ENCODE peak calls at places on chromosomes 11 and 22, in eight cellular contexts. One of them, this sample, is unnamed.

GRCh38 chr11:79021601-79022000 is 419.2 kb downstream of the TENM4 start:
- DNase-seq in fibroblast of the conjunctiva: no peak
- DNase-seq in kidney: no peak
- DNase-seq in activated CD4-positive, alpha-beta T cell treated with anti-CD3 and anti-CD28 coated beads for 48 hours: no peak
- DNase-seq in stimulated activated CD4-positive, alpha-beta T cell treated with anti-CD3 and anti-CD28 coated beads, Interleukin-15, amount 100 ng/mL, for 24 hours: no peak
- DNase-seq in activated naive CD4-positive, alpha-beta T cell treated with anti-CD3 and anti-CD28 coated beads for 36 hours: no peak
- DNase-seq in HS-5: no peak
- DNase-seq in Right ventricle myocardium superior: no peak
- DNase-seq in this sample: no peak

GRCh38 chr11:19933132-19933735 is 220.6 kb downstream of the NAV2 start:
- DNase-seq in fibroblast of the conjunctiva: no peak
- DNase-seq in kidney: peak
- DNase-seq in activated CD4-positive, alpha-beta T cell treated with anti-CD3 and anti-CD28 coated beads for 48 hours: no peak
- DNase-seq in stimulated activated CD4-positive, alpha-beta T cell treated with anti-CD3 and anti-CD28 coated beads, Interleukin-15, amount 100 ng/mL, for 24 hours: no peak
- DNase-seq in activated naive CD4-positive, alpha-beta T cell treated with anti-CD3 and anti-CD28 coated beads for 36 hours: no peak
- DNase-seq in HS-5: no peak
- DNase-seq in Right ventricle myocardium superior: no peak
- DNase-seq in this sample: no peak

GRCh38 chr22:23708270-23708669 is 17.5 kb downstream of the RGL4 start:
- DNase-seq in fibroblast of the conjunctiva: no peak
- DNase-seq in kidney: no peak
- DNase-seq in activated CD4-positive, alpha-beta T cell treated with anti-CD3 and anti-CD28 coated beads for 48 hours: no peak
- DNase-seq in stimulated activated CD4-positive, alpha-beta T cell treated with anti-CD3 and anti-CD28 coated beads, Interleukin-15, amount 100 ng/mL, for 24 hours: no peak
- DNase-seq in activated naive CD4-positive, alpha-beta T cell treated with anti-CD3 and anti-CD28 coated beads for 36 hours: no peak
- DNase-seq in HS-5: no peak
- DNase-seq in Right ventricle myocardium superior: no peak
- DNase-seq in this sample: no peak

GRCh38 chr22:39631857-39632256 is 61.3 kb downstream of the CACNA1I start:
- DNase-seq in fibroblast of the conjunctiva: no peak
- DNase-seq in kidney: no peak
- DNase-seq in activated CD4-positive, alpha-beta T cell treated with anti-CD3 and anti-CD28 coated beads for 48 hours: no peak
- DNase-seq in stimulated activated CD4-positive, alpha-beta T cell treated with anti-CD3 and anti-CD28 coated beads, Interleukin-15, amount 100 ng/mL, for 24 hours: no peak
- DNase-seq in activated naive CD4-positive, alpha-beta T cell treated with anti-CD3 and anti-CD28 coated beads for 36 hours: no peak
- DNase-seq in HS-5: no peak
- DNase-seq in Right ventricle myocardium superior: no peak
- DNase-seq in this sample: no peak

GRCh38 chr11:2532704-2533641 is 88.2 kb downstream of the KCNQ1 start:
- DNase-seq in fibroblast of the conjunctiva: peak
- DNase-seq in kidney: peak
- DNase-seq in activated CD4-positive, alpha-beta T cell treated with anti-CD3 and anti-CD28 coated beads for 48 hours: peak
- DNase-seq in stimulated activated CD4-positive, alpha-beta T cell treated with anti-CD3 and anti-CD28 coated beads, Interleukin-15, amount 100 ng/mL, for 24 hours: peak
- DNase-seq in activated naive CD4-positive, alpha-beta T cell treated with anti-CD3 and anti-CD28 coated beads for 36 hours: peak
- DNase-seq in HS-5: peak
- DNase-seq in Right ventricle myocardium superior: peak
- DNase-seq in this sample: peak

GRCh38 chr11:73956876-73957653 is 6.2 kb downstream of the DNAJB13 start:
- DNase-seq in fibroblast of the conjunctiva: no peak
- DNase-seq in kidney: peak
- DNase-seq in activated CD4-positive, alpha-beta T cell treated with anti-CD3 and anti-CD28 coated beads for 48 hours: no peak
- DNase-seq in stimulated activated CD4-positive, alpha-beta T cell treated with anti-CD3 and anti-CD28 coated beads, Interleukin-15, amount 100 ng/mL, for 24 hours: no peak
- DNase-seq in activated naive CD4-positive, alpha-beta T cell treated with anti-CD3 and anti-CD28 coated beads for 36 hours: no peak
- DNase-seq in HS-5: no peak
- DNase-seq in Right ventricle myocardium superior: peak
- DNase-seq in this sample: no peak

GRCh38 chr11:69705246-69705856 is 1.5 kb upstream of the FGF19 start:
- DNase-seq in fibroblast of the conjunctiva: no peak
- DNase-seq in kidney: no peak
- DNase-seq in activated CD4-positive, alpha-beta T cell treated with anti-CD3 and anti-CD28 coated beads for 48 hours: no peak
- DNase-seq in stimulated activated CD4-positive, alpha-beta T cell treated with anti-CD3 and anti-CD28 coated beads, Interleukin-15, amount 100 ng/mL, for 24 hours: no peak
- DNase-seq in activated naive CD4-positive, alpha-beta T cell treated with anti-CD3 and anti-CD28 coated beads for 36 hours: no peak
- DNase-seq in HS-5: no peak
- DNase-seq in Right ventricle myocardium superior: no peak
- DNase-seq in this sample: no peak

GRCh38 chr11:69889400-69890372 is 70.5 kb upstream of the FGF3 start:
- DNase-seq in fibroblast of the conjunctiva: no peak
- DNase-seq in kidney: peak
- DNase-seq in activated CD4-positive, alpha-beta T cell treated with anti-CD3 and anti-CD28 coated beads for 48 hours: no peak
- DNase-seq in stimulated activated CD4-positive, alpha-beta T cell treated with anti-CD3 and anti-CD28 coated beads, Interleukin-15, amount 100 ng/mL, for 24 hours: no peak
- DNase-seq in activated naive CD4-positive, alpha-beta T cell treated with anti-CD3 and anti-CD28 coated beads for 36 hours: no peak
- DNase-seq in HS-5: no peak
- DNase-seq in Right ventricle myocardium superior: peak
- DNase-seq in this sample: no peak

GRCh38 chr22:17120711-17121234 is 387 bp downstream of the TMEM121B start:
- DNase-seq in fibroblast of the conjunctiva: no peak
- DNase-seq in kidney: no peak
- DNase-seq in activated CD4-positive, alpha-beta T cell treated with anti-CD3 and anti-CD28 coated beads for 48 hours: peak
- DNase-seq in stimulated activated CD4-positive, alpha-beta T cell treated with anti-CD3 and anti-CD28 coated beads, Interleukin-15, amount 100 ng/mL, for 24 hours: peak
- DNase-seq in activated naive CD4-positive, alpha-beta T cell treated with anti-CD3 and anti-CD28 coated beads for 36 hours: no peak
- DNase-seq in HS-5: no peak
- DNase-seq in Right ventricle myocardium superior: no peak
- DNase-seq in this sample: no peak

GRCh38 chr11:60915250-60915914 is 1.4 kb downstream of the TMEM109 start:
- DNase-seq in fibroblast of the conjunctiva: peak
- DNase-seq in kidney: peak
- DNase-seq in activated CD4-positive, alpha-beta T cell treated with anti-CD3 and anti-CD28 coated beads for 48 hours: peak
- DNase-seq in stimulated activated CD4-positive, alpha-beta T cell treated with anti-CD3 and anti-CD28 coated beads, Interleukin-15, amount 100 ng/mL, for 24 hours: peak
- DNase-seq in activated naive CD4-positive, alpha-beta T cell treated with anti-CD3 and anti-CD28 coated beads for 36 hours: peak
- DNase-seq in HS-5: no peak
- DNase-seq in Right ventricle myocardium superior: peak
- DNase-seq in this sample: no peak

GRCh38 chr11:47711225-47711624 is 3.9 kb downstream of the AGBL2 start:
- DNase-seq in fibroblast of the conjunctiva: no peak
- DNase-seq in kidney: no peak
- DNase-seq in activated CD4-positive, alpha-beta T cell treated with anti-CD3 and anti-CD28 coated beads for 48 hours: no peak
- DNase-seq in stimulated activated CD4-positive, alpha-beta T cell treated with anti-CD3 and anti-CD28 coated beads, Interleukin-15, amount 100 ng/mL, for 24 hours: no peak
- DNase-seq in activated naive CD4-positive, alpha-beta T cell treated with anti-CD3 and anti-CD28 coated beads for 36 hours: no peak
- DNase-seq in HS-5: no peak
- DNase-seq in Right ventricle myocardium superior: no peak
- DNase-seq in this sample: no peak

GRCh38 chr11:118609380-118610219 is 2.2 kb downstream of the PHLDB1 start:
- DNase-seq in fibroblast of the conjunctiva: no peak
- DNase-seq in kidney: peak
- DNase-seq in activated CD4-positive, alpha-beta T cell treated with anti-CD3 and anti-CD28 coated beads for 48 hours: peak
- DNase-seq in stimulated activated CD4-positive, alpha-beta T cell treated with anti-CD3 and anti-CD28 coated beads, Interleukin-15, amount 100 ng/mL, for 24 hours: peak
- DNase-seq in activated naive CD4-positive, alpha-beta T cell treated with anti-CD3 and anti-CD28 coated beads for 36 hours: peak
- DNase-seq in HS-5: no peak
- DNase-seq in Right ventricle myocardium superior: no peak
- DNase-seq in this sample: no peak

GRCh38 chr11:116219171-116219635 is 553.6 kb downstream of the BUD13 start:
- DNase-seq in fibroblast of the conjunctiva: no peak
- DNase-seq in kidney: no peak
- DNase-seq in activated CD4-positive, alpha-beta T cell treated with anti-CD3 and anti-CD28 coated beads for 48 hours: no peak
- DNase-seq in stimulated activated CD4-positive, alpha-beta T cell treated with anti-CD3 and anti-CD28 coated beads, Interleukin-15, amount 100 ng/mL, for 24 hours: no peak
- DNase-seq in activated naive CD4-positive, alpha-beta T cell treated with anti-CD3 and anti-CD28 coated beads for 36 hours: no peak
- DNase-seq in HS-5: no peak
- DNase-seq in Right ventricle myocardium superior: no peak
- DNase-seq in this sample: peak

GRCh38 chr11:116348226-116348625 is 424.6 kb downstream of the BUD13 start:
- DNase-seq in fibroblast of the conjunctiva: no peak
- DNase-seq in kidney: no peak
- DNase-seq in activated CD4-positive, alpha-beta T cell treated with anti-CD3 and anti-CD28 coated beads for 48 hours: no peak
- DNase-seq in stimulated activated CD4-positive, alpha-beta T cell treated with anti-CD3 and anti-CD28 coated beads, Interleukin-15, amount 100 ng/mL, for 24 hours: no peak
- DNase-seq in activated naive CD4-positive, alpha-beta T cell treated with anti-CD3 and anti-CD28 coated beads for 36 hours: no peak
- DNase-seq in HS-5: no peak
- DNase-seq in Right ventricle myocardium superior: no peak
- DNase-seq in this sample: no peak

GRCh38 chr22:32917577-32918375 is 116.3 kb downstream of the TIMP3 start:
- DNase-seq in fibroblast of the conjunctiva: no peak
- DNase-seq in kidney: no peak
- DNase-seq in activated CD4-positive, alpha-beta T cell treated with anti-CD3 and anti-CD28 coated beads for 48 hours: no peak
- DNase-seq in stimulated activated CD4-positive, alpha-beta T cell treated with anti-CD3 and anti-CD28 coated beads, Interleukin-15, amount 100 ng/mL, for 24 hours: no peak
- DNase-seq in activated naive CD4-positive, alpha-beta T cell treated with anti-CD3 and anti-CD28 coated beads for 36 hours: no peak
- DNase-seq in HS-5: no peak
- DNase-seq in Right ventricle myocardium superior: no peak
- DNase-seq in this sample: no peak

GRCh38 chr22:23305922-23306374 is 125.6 kb downstream of the BCR start:
- DNase-seq in fibroblast of the conjunctiva: no peak
- DNase-seq in kidney: peak
- DNase-seq in activated CD4-positive, alpha-beta T cell treated with anti-CD3 and anti-CD28 coated beads for 48 hours: no peak
- DNase-seq in stimulated activated CD4-positive, alpha-beta T cell treated with anti-CD3 and anti-CD28 coated beads, Interleukin-15, amount 100 ng/mL, for 24 hours: no peak
- DNase-seq in activated naive CD4-positive, alpha-beta T cell treated with anti-CD3 and anti-CD28 coated beads for 36 hours: no peak
- DNase-seq in HS-5: no peak
- DNase-seq in Right ventricle myocardium superior: peak
- DNase-seq in this sample: peak

GRCh38 chr11:56932572-56933235 is 56.0 kb upstream of the OR5AK2 start:
- DNase-seq in fibroblast of the conjunctiva: peak
- DNase-seq in kidney: no peak
- DNase-seq in activated CD4-positive, alpha-beta T cell treated with anti-CD3 and anti-CD28 coated beads for 48 hours: no peak
- DNase-seq in stimulated activated CD4-positive, alpha-beta T cell treated with anti-CD3 and anti-CD28 coated beads, Interleukin-15, amount 100 ng/mL, for 24 hours: no peak
- DNase-seq in activated naive CD4-positive, alpha-beta T cell treated with anti-CD3 and anti-CD28 coated beads for 36 hours: peak
- DNase-seq in HS-5: peak
- DNase-seq in Right ventricle myocardium superior: no peak
- DNase-seq in this sample: no peak

GRCh38 chr11:67732045-67732787 is 57.8 kb upstream of the ALDH3B2 start:
- DNase-seq in fibroblast of the conjunctiva: no peak
- DNase-seq in kidney: no peak
- DNase-seq in activated CD4-positive, alpha-beta T cell treated with anti-CD3 and anti-CD28 coated beads for 48 hours: peak
- DNase-seq in stimulated activated CD4-positive, alpha-beta T cell treated with anti-CD3 and anti-CD28 coated beads, Interleukin-15, amount 100 ng/mL, for 24 hours: peak
- DNase-seq in activated naive CD4-positive, alpha-beta T cell treated with anti-CD3 and anti-CD28 coated beads for 36 hours: peak
- DNase-seq in HS-5: no peak
- DNase-seq in Right ventricle myocardium superior: no peak
- DNase-seq in this sample: no peak

GRCh38 chr11:74123008-74123448 is 47.8 kb downstream of the C2CD3 start:
- DNase-seq in fibroblast of the conjunctiva: no peak
- DNase-seq in kidney: no peak
- DNase-seq in activated CD4-positive, alpha-beta T cell treated with anti-CD3 and anti-CD28 coated beads for 48 hours: no peak
- DNase-seq in stimulated activated CD4-positive, alpha-beta T cell treated with anti-CD3 and anti-CD28 coated beads, Interleukin-15, amount 100 ng/mL, for 24 hours: no peak
- DNase-seq in activated naive CD4-positive, alpha-beta T cell treated with anti-CD3 and anti-CD28 coated beads for 36 hours: no peak
- DNase-seq in HS-5: no peak
- DNase-seq in Right ventricle myocardium superior: no peak
- DNase-seq in this sample: no peak

GRCh38 chr11:36398261-36398953 is 102.3 kb downstream of the PRR5L start:
- DNase-seq in fibroblast of the conjunctiva: no peak
- DNase-seq in kidney: no peak
- DNase-seq in activated CD4-positive, alpha-beta T cell treated with anti-CD3 and anti-CD28 coated beads for 48 hours: no peak
- DNase-seq in stimulated activated CD4-positive, alpha-beta T cell treated with anti-CD3 and anti-CD28 coated beads, Interleukin-15, amount 100 ng/mL, for 24 hours: no peak
- DNase-seq in activated naive CD4-positive, alpha-beta T cell treated with anti-CD3 and anti-CD28 coated beads for 36 hours: no peak
- DNase-seq in HS-5: no peak
- DNase-seq in Right ventricle myocardium superior: no peak
- DNase-seq in this sample: no peak

GRCh38 chr22:36234919-36235318 is 4.4 kb downstream of the APOL2 start:
- DNase-seq in fibroblast of the conjunctiva: no peak
- DNase-seq in kidney: no peak
- DNase-seq in activated CD4-positive, alpha-beta T cell treated with anti-CD3 and anti-CD28 coated beads for 48 hours: no peak
- DNase-seq in stimulated activated CD4-positive, alpha-beta T cell treated with anti-CD3 and anti-CD28 coated beads, Interleukin-15, amount 100 ng/mL, for 24 hours: no peak
- DNase-seq in activated naive CD4-positive, alpha-beta T cell treated with anti-CD3 and anti-CD28 coated beads for 36 hours: no peak
- DNase-seq in HS-5: no peak
- DNase-seq in Right ventricle myocardium superior: no peak
- DNase-seq in this sample: no peak

GRCh38 chr22:16783930-16784354 is 41.3 kb downstream of the XKR3 start:
- DNase-seq in fibroblast of the conjunctiva: no peak
- DNase-seq in kidney: no peak
- DNase-seq in activated CD4-positive, alpha-beta T cell treated with anti-CD3 and anti-CD28 coated beads for 48 hours: no peak
- DNase-seq in stimulated activated CD4-positive, alpha-beta T cell treated with anti-CD3 and anti-CD28 coated beads, Interleukin-15, amount 100 ng/mL, for 24 hours: no peak
- DNase-seq in activated naive CD4-positive, alpha-beta T cell treated with anti-CD3 and anti-CD28 coated beads for 36 hours: no peak
- DNase-seq in HS-5: no peak
- DNase-seq in Right ventricle myocardium superior: no peak
- DNase-seq in this sample: no peak

GRCh38 chr11:38791346-38791961 is 2193.4 kb upstream of the RAG2 start:
- DNase-seq in fibroblast of the conjunctiva: peak
- DNase-seq in kidney: no peak
- DNase-seq in activated CD4-positive, alpha-beta T cell treated with anti-CD3 and anti-CD28 coated beads for 48 hours: peak
- DNase-seq in stimulated activated CD4-positive, alpha-beta T cell treated with anti-CD3 and anti-CD28 coated beads, Interleukin-15, amount 100 ng/mL, for 24 hours: peak
- DNase-seq in activated naive CD4-positive, alpha-beta T cell treated with anti-CD3 and anti-CD28 coated beads for 36 hours: peak
- DNase-seq in HS-5: peak
- DNase-seq in Right ventricle myocardium superior: no peak
- DNase-seq in this sample: peak

GRCh38 chr11:70079691-70080090 is 1.6 kb downstream of the ANO1 start:
- DNase-seq in fibroblast of the conjunctiva: no peak
- DNase-seq in kidney: peak
- DNase-seq in activated CD4-positive, alpha-beta T cell treated with anti-CD3 and anti-CD28 coated beads for 48 hours: no peak
- DNase-seq in stimulated activated CD4-positive, alpha-beta T cell treated with anti-CD3 and anti-CD28 coated beads, Interleukin-15, amount 100 ng/mL, for 24 hours: no peak
- DNase-seq in activated naive CD4-positive, alpha-beta T cell treated with anti-CD3 and anti-CD28 coated beads for 36 hours: no peak
- DNase-seq in HS-5: no peak
- DNase-seq in Right ventricle myocardium superior: no peak
- DNase-seq in this sample: no peak

GRCh38 chr11:112321521-112322172 is 61.0 kb upstream of the PLET1 start:
- DNase-seq in fibroblast of the conjunctiva: peak
- DNase-seq in kidney: peak
- DNase-seq in activated CD4-positive, alpha-beta T cell treated with anti-CD3 and anti-CD28 coated beads for 48 hours: no peak
- DNase-seq in stimulated activated CD4-positive, alpha-beta T cell treated with anti-CD3 and anti-CD28 coated beads, Interleukin-15, amount 100 ng/mL, for 24 hours: no peak
- DNase-seq in activated naive CD4-positive, alpha-beta T cell treated with anti-CD3 and anti-CD28 coated beads for 36 hours: peak
- DNase-seq in HS-5: peak
- DNase-seq in Right ventricle myocardium superior: peak
- DNase-seq in this sample: peak

GRCh38 chr11:61152816-61153592 is 8.2 kb downstream of the VPS37C start:
- DNase-seq in fibroblast of the conjunctiva: no peak
- DNase-seq in kidney: no peak
- DNase-seq in activated CD4-positive, alpha-beta T cell treated with anti-CD3 and anti-CD28 coated beads for 48 hours: no peak
- DNase-seq in stimulated activated CD4-positive, alpha-beta T cell treated with anti-CD3 and anti-CD28 coated beads, Interleukin-15, amount 100 ng/mL, for 24 hours: no peak
- DNase-seq in activated naive CD4-positive, alpha-beta T cell treated with anti-CD3 and anti-CD28 coated beads for 36 hours: no peak
- DNase-seq in HS-5: peak
- DNase-seq in Right ventricle myocardium superior: no peak
- DNase-seq in this sample: no peak

GRCh38 chr11:102144357-102145342 is 34.4 kb downstream of the YAP1 start:
- DNase-seq in fibroblast of the conjunctiva: peak
- DNase-seq in kidney: no peak
- DNase-seq in activated CD4-positive, alpha-beta T cell treated with anti-CD3 and anti-CD28 coated beads for 48 hours: no peak
- DNase-seq in stimulated activated CD4-positive, alpha-beta T cell treated with anti-CD3 and anti-CD28 coated beads, Interleukin-15, amount 100 ng/mL, for 24 hours: no peak
- DNase-seq in activated naive CD4-positive, alpha-beta T cell treated with anti-CD3 and anti-CD28 coated beads for 36 hours: no peak
- DNase-seq in HS-5: no peak
- DNase-seq in Right ventricle myocardium superior: no peak
- DNase-seq in this sample: no peak

GRCh38 chr11:120210651-120211521 is at the start of gene OAF:
- DNase-seq in fibroblast of the conjunctiva: peak
- DNase-seq in kidney: peak
- DNase-seq in activated CD4-positive, alpha-beta T cell treated with anti-CD3 and anti-CD28 coated beads for 48 hours: peak
- DNase-seq in stimulated activated CD4-positive, alpha-beta T cell treated with anti-CD3 and anti-CD28 coated beads, Interleukin-15, amount 100 ng/mL, for 24 hours: peak
- DNase-seq in activated naive CD4-positive, alpha-beta T cell treated with anti-CD3 and anti-CD28 coated beads for 36 hours: peak
- DNase-seq in HS-5: peak
- DNase-seq in Right ventricle myocardium superior: peak
- DNase-seq in this sample: peak

GRCh38 chr22:29079218-29079901 is 6.5 kb downstream of the KREMEN1 start:
- DNase-seq in fibroblast of the conjunctiva: no peak
- DNase-seq in kidney: no peak
- DNase-seq in activated CD4-positive, alpha-beta T cell treated with anti-CD3 and anti-CD28 coated beads for 48 hours: no peak
- DNase-seq in stimulated activated CD4-positive, alpha-beta T cell treated with anti-CD3 and anti-CD28 coated beads, Interleukin-15, amount 100 ng/mL, for 24 hours: no peak
- DNase-seq in activated naive CD4-positive, alpha-beta T cell treated with anti-CD3 and anti-CD28 coated beads for 36 hours: no peak
- DNase-seq in HS-5: no peak
- DNase-seq in Right ventricle myocardium superior: no peak
- DNase-seq in this sample: peak

GRCh38 chr11:70270877-70271634 is 566 bp downstream of the PPFIA1 start:
- DNase-seq in fibroblast of the conjunctiva: no peak
- DNase-seq in kidney: peak
- DNase-seq in activated CD4-positive, alpha-beta T cell treated with anti-CD3 and anti-CD28 coated beads for 48 hours: peak
- DNase-seq in stimulated activated CD4-positive, alpha-beta T cell treated with anti-CD3 and anti-CD28 coated beads, Interleukin-15, amount 100 ng/mL, for 24 hours: peak
- DNase-seq in activated naive CD4-positive, alpha-beta T cell treated with anti-CD3 and anti-CD28 coated beads for 36 hours: peak
- DNase-seq in HS-5: no peak
- DNase-seq in Right ventricle myocardium superior: peak
- DNase-seq in this sample: no peak

GRCh38 chr11:8331767-8332166 is 68.1 kb upstream of the LMO1 start:
- DNase-seq in fibroblast of the conjunctiva: no peak
- DNase-seq in kidney: peak
- DNase-seq in activated CD4-positive, alpha-beta T cell treated with anti-CD3 and anti-CD28 coated beads for 48 hours: no peak
- DNase-seq in stimulated activated CD4-positive, alpha-beta T cell treated with anti-CD3 and anti-CD28 coated beads, Interleukin-15, amount 100 ng/mL, for 24 hours: no peak
- DNase-seq in activated naive CD4-positive, alpha-beta T cell treated with anti-CD3 and anti-CD28 coated beads for 36 hours: no peak
- DNase-seq in HS-5: no peak
- DNase-seq in Right ventricle myocardium superior: no peak
- DNase-seq in this sample: no peak